ENCODE peak calls at places on chromosomes 12 and 14, in eight cellular contexts. K is cardiac fibroblast, Q is uterus, X is fibroblast of pulmonary artery, P is activated B cell treated with CpG ODN at 0.5 μM for 24 hours, B is B cell, C is RWPE1, Z is lower leg skin. E is an unnamed sample.

GRCh38 chr14:92690171-92691011 is 58.0 kb downstream of the LGMN start:
- DNase-seq in B (no peak), P (no peak), Z (no peak), C (peak), X (peak), K (peak), Q (no peak), E (no peak)

GRCh38 chr12:63028951-63029350 is 94.0 kb upstream of the PPM1H start:
- DNase-seq in B (no peak), K (no peak), C (no peak), X (no peak), Z (no peak), Q (no peak), P (no peak), E (no peak)

GRCh38 chr12:73240110-73240509 is 967.9 kb downstream of the TRHDE start:
- DNase-seq in B (no peak), C (no peak), K (no peak), X (no peak), Z (no peak), Q (no peak), P (no peak), E (no peak)

GRCh38 chr14:61662437-61663311 is 32.6 kb upstream of the HIF1A start:
- DNase-seq in Q (no peak), C (peak), K (peak), P (peak), B (no peak), Z (no peak), X (peak), E (peak)

GRCh38 chr12:98456583-98457573 is 58.5 kb upstream of the TMPO start:
- DNase-seq in Q (peak), P (no peak), B (peak), Z (peak), X (peak), C (no peak), K (peak), E (peak)

GRCh38 chr14:64705406-64706118 is 1.3 kb downstream of the PLEKHG3 start:
- DNase-seq in X (no peak), B (peak), P (no peak), Q (peak), C (no peak), Z (peak), K (no peak), E (peak)

GRCh38 chr12:1800646-1801284 is 19.6 kb upstream of the LRTM2 start:
- DNase-seq in Z (peak), P (peak), X (no peak), B (peak), Q (no peak), C (no peak), K (peak), E (peak)

GRCh38 chr12:122888232-122888752 is 7.6 kb downstream of the VPS37B start:
- DNase-seq in Z (peak), K (peak), X (peak), Q (no peak), B (peak), P (no peak), C (peak), E (no peak)

GRCh38 chr14:96039633-96040311 is 610 bp downstream of the C14orf132 start:
- DNase-seq in B (peak), Z (no peak), K (no peak), X (peak), P (no peak), C (no peak), Q (peak), E (no peak)

GRCh38 chr12:12024958-12025682 is 45.6 kb upstream of the BCL2L14 start:
- DNase-seq in P (no peak), X (no peak), K (no peak), Q (no peak), B (no peak), Z (no peak), C (no peak), E (no peak)

GRCh38 chr12:73383584-73384229 is 1111.5 kb downstream of the TRHDE start:
- DNase-seq in C (no peak), X (no peak), Q (no peak), B (no peak), Z (no peak), K (no peak), P (no peak), E (no peak)

GRCh38 chr14:54567634-54568561 is 970 bp downstream of the SAMD4A start:
- DNase-seq in P (peak), X (peak), B (peak), Z (peak), K (peak), C (peak), Q (peak), E (peak)

GRCh38 chr12:67634167-67634793 is 14.3 kb upstream of the DYRK2 start:
- DNase-seq in C (no peak), X (no peak), Z (no peak), Q (no peak), K (no peak), B (no peak), P (no peak), E (no peak)

GRCh38 chr12:67632005-67632404 is 16.5 kb upstream of the DYRK2 start:
- DNase-seq in Z (no peak), P (no peak), Q (no peak), K (no peak), X (no peak), C (no peak), B (no peak), E (no peak)

GRCh38 chr12:67633024-67633423 is 15.5 kb upstream of the DYRK2 start:
- DNase-seq in Q (no peak), Z (no peak), P (no peak), X (no peak), K (no peak), B (no peak), C (no peak), E (no peak)

GRCh38 chr12:67633708-67634107 is 14.8 kb upstream of the DYRK2 start:
- DNase-seq in P (no peak), C (no peak), Z (no peak), K (no peak), Q (no peak), B (no peak), X (no peak), E (no peak)

GRCh38 chr12:67630373-67631088 is 18.0 kb upstream of the DYRK2 start:
- DNase-seq in C (no peak), Q (no peak), K (no peak), X (peak), P (peak), B (peak), Z (peak), E (peak)
- TF ChIP-seq CTCF in C (no peak), Q (no peak), K (no peak), X (no peak), P (no peak), B (no peak), Z (no peak), E (peak)

GRCh38 chr14:86038401-86038985 is 508.5 kb downstream of the FLRT2 start:
- DNase-seq in K (peak), B (no peak), Z (peak), X (peak), C (peak), Q (no peak), P (no peak), E (peak)
- TF ChIP-seq CTCF in K (peak), B (peak), Z (no peak), X (peak), C (peak), Q (peak), P (no peak), E (peak)

GRCh38 chr12:127268121-127268520 is 998.8 kb upstream of the TMEM132C start:
- DNase-seq in X (peak), B (no peak), C (no peak), P (no peak), Z (no peak), Q (no peak), K (peak), E (no peak)
- TF ChIP-seq CTCF in X (no peak), B (no peak), C (no peak), P (no peak), Z (no peak), Q (no peak), K (no peak), E (no peak)

GRCh38 chr14:73025544-73025943 is 1.4 kb downstream of the ZFYVE1 start:
- DNase-seq in C (no peak), X (peak), Z (no peak), P (no peak), K (peak), B (no peak), Q (no peak), E (no peak)
- TF ChIP-seq CTCF in C (no peak), X (peak), Z (no peak), P (no peak), K (no peak), B (no peak), Q (no peak), E (no peak)